ENCODE peak calls at places on chromosome 20, in five cellular contexts. One of them, this sample, is unnamed.

GRCh38 chr20:50717974-50718761 is 13.2 kb upstream of the PARD6B start:
- DNase-seq in HFFc6: no peak
- DNase-seq in right cardiac atrium: no peak
- DNase-seq in putamen: no peak
- DNase-seq in NCI-H460: no peak
- DNase-seq in this sample: no peak

GRCh38 chr20:43916073-43916874 is 1.6 kb downstream of the TOX2 start:
- DNase-seq in HFFc6: no peak
- DNase-seq in right cardiac atrium: no peak
- DNase-seq in putamen: no peak
- DNase-seq in NCI-H460: no peak
- DNase-seq in this sample: no peak

GRCh38 chr20:21099653-21100589 is 6.2 kb downstream of the LINC00237 start:
- DNase-seq in HFFc6: no peak
- DNase-seq in right cardiac atrium: peak; percentile 68
- DNase-seq in putamen: peak; percentile 21
- DNase-seq in NCI-H460: no peak
- DNase-seq in this sample: no peak

GRCh38 chr20:63652192-63652980 is 838 bp downstream of the STMN3 start:
- DNase-seq in HFFc6: no peak
- DNase-seq in right cardiac atrium: peak; percentile 83
- DNase-seq in putamen: no peak
- DNase-seq in NCI-H460: no peak
- DNase-seq in this sample: no peak

GRCh38 chr20:57061058-57061900 is 205.2 kb downstream of the BMP7 start:
- DNase-seq in HFFc6: no peak
- DNase-seq in right cardiac atrium: no peak
- DNase-seq in putamen: no peak
- DNase-seq in NCI-H460: peak; percentile 14
- DNase-seq in this sample: no peak

GRCh38 chr20:13119583-13119982 is 101.5 kb upstream of the ISM1 start:
- DNase-seq in HFFc6: peak; percentile 38
- DNase-seq in right cardiac atrium: no peak
- DNase-seq in putamen: peak; percentile 57
- DNase-seq in NCI-H460: peak; percentile 69
- DNase-seq in this sample: peak; percentile 54

GRCh38 chr20:9474835-9475413 is 39.5 kb upstream of the LAMP5 start:
- DNase-seq in HFFc6: no peak
- DNase-seq in right cardiac atrium: no peak
- DNase-seq in putamen: peak; percentile 52
- DNase-seq in NCI-H460: no peak
- DNase-seq in this sample: no peak

GRCh38 chr20:38725959-38726848 is 1.9 kb downstream of the SLC32A1 start:
- DNase-seq in HFFc6: no peak
- DNase-seq in right cardiac atrium: peak; percentile 75
- DNase-seq in putamen: no peak
- DNase-seq in NCI-H460: peak; percentile 33
- DNase-seq in this sample: no peak

GRCh38 chr20:54497931-54498718 is 22.7 kb downstream of the DOK5 start:
- DNase-seq in HFFc6: no peak
- DNase-seq in right cardiac atrium: no peak
- DNase-seq in putamen: no peak
- DNase-seq in NCI-H460: no peak
- DNase-seq in this sample: no peak

GRCh38 chr20:57143173-57143572 is 123.3 kb downstream of the BMP7 start:
- DNase-seq in HFFc6: no peak
- DNase-seq in right cardiac atrium: no peak
- DNase-seq in putamen: no peak
- DNase-seq in NCI-H460: no peak
- DNase-seq in this sample: no peak

GRCh38 chr20:41249371-41249770 is 68.2 kb downstream of the ZHX3 start:
- DNase-seq in HFFc6: peak; percentile 82
- DNase-seq in right cardiac atrium: peak; percentile 87
- DNase-seq in putamen: peak; percentile 56
- DNase-seq in NCI-H460: peak; percentile 24
- DNase-seq in this sample: peak; percentile 52

GRCh38 chr20:20213722-20214121 is 154.2 kb upstream of the INSM1 start:
- DNase-seq in HFFc6: no peak
- DNase-seq in right cardiac atrium: no peak
- DNase-seq in putamen: no peak
- DNase-seq in NCI-H460: no peak
- DNase-seq in this sample: no peak

GRCh38 chr20:25486377-25486776 is 78.9 kb downstream of the GINS1 start:
- DNase-seq in HFFc6: no peak
- DNase-seq in right cardiac atrium: peak; percentile 72
- DNase-seq in putamen: no peak
- DNase-seq in NCI-H460: no peak
- DNase-seq in this sample: no peak

GRCh38 chr20:11101243-11101642 is 427.4 kb upstream of the JAG1 start:
- DNase-seq in HFFc6: no peak
- DNase-seq in right cardiac atrium: no peak
- DNase-seq in putamen: no peak
- DNase-seq in NCI-H460: no peak
- DNase-seq in this sample: peak; percentile 35

GRCh38 chr20:20215976-20216727 is 151.8 kb upstream of the INSM1 start:
- DNase-seq in HFFc6: no peak
- DNase-seq in right cardiac atrium: no peak
- DNase-seq in putamen: no peak
- DNase-seq in NCI-H460: peak; percentile 58
- DNase-seq in this sample: no peak

GRCh38 chr20:11305406-11305805 is 612.3 kb upstream of the BTBD3 start:
- DNase-seq in HFFc6: no peak
- DNase-seq in right cardiac atrium: no peak
- DNase-seq in putamen: no peak
- DNase-seq in NCI-H460: no peak
- DNase-seq in this sample: peak; percentile 94

GRCh38 chr20:43939762-43940121 is 25.1 kb downstream of the TOX2 start:
- DNase-seq in HFFc6: no peak
- DNase-seq in right cardiac atrium: no peak
- DNase-seq in putamen: no peak
- DNase-seq in NCI-H460: no peak
- DNase-seq in this sample: peak; percentile 34

GRCh38 chr20:1811621-1812498 is 83.3 kb upstream of the SIRPA start:
- DNase-seq in HFFc6: no peak
- DNase-seq in right cardiac atrium: no peak
- DNase-seq in putamen: peak; percentile 54
- DNase-seq in NCI-H460: no peak
- DNase-seq in this sample: no peak

GRCh38 chr20:18666803-18667460 is 79.1 kb downstream of the DTD1 start:
- DNase-seq in HFFc6: no peak
- DNase-seq in right cardiac atrium: no peak
- DNase-seq in putamen: no peak
- DNase-seq in NCI-H460: no peak
- DNase-seq in this sample: no peak

GRCh38 chr20:19015890-19016465 is 196.5 kb upstream of the SLC24A3 start:
- DNase-seq in HFFc6: no peak
- DNase-seq in right cardiac atrium: no peak
- DNase-seq in putamen: no peak
- DNase-seq in NCI-H460: no peak
- DNase-seq in this sample: no peak

GRCh38 chr20:1298888-1299511 is 29.9 kb downstream of the SDCBP2 start:
- DNase-seq in HFFc6: no peak
- DNase-seq in right cardiac atrium: no peak
- DNase-seq in putamen: no peak
- DNase-seq in NCI-H460: no peak
- DNase-seq in this sample: no peak

GRCh38 chr20:47568019-47568418 is 66.3 kb downstream of the NCOA3 start:
- DNase-seq in HFFc6: peak; percentile 92
- DNase-seq in right cardiac atrium: no peak
- DNase-seq in putamen: no peak
- DNase-seq in NCI-H460: no peak
- DNase-seq in this sample: no peak

GRCh38 chr20:32582659-32583580 is 2.2 kb downstream of the NOL4L start:
- DNase-seq in HFFc6: no peak
- DNase-seq in right cardiac atrium: peak; percentile 78
- DNase-seq in putamen: no peak
- DNase-seq in NCI-H460: no peak
- DNase-seq in this sample: no peak

GRCh38 chr20:36768768-36769430 is 4.7 kb downstream of the DSN1 start:
- DNase-seq in HFFc6: peak; percentile 83
- DNase-seq in right cardiac atrium: no peak
- DNase-seq in putamen: no peak
- DNase-seq in NCI-H460: no peak
- DNase-seq in this sample: no peak

GRCh38 chr20:15923030-15923776 is 650.0 kb downstream of the KIF16B start:
- DNase-seq in HFFc6: no peak
- DNase-seq in right cardiac atrium: no peak
- DNase-seq in putamen: no peak
- DNase-seq in NCI-H460: no peak
- DNase-seq in this sample: no peak

GRCh38 chr20:13525225-13525940 is 113.3 kb downstream of the TASP1 start:
- DNase-seq in HFFc6: peak; percentile 95
- DNase-seq in right cardiac atrium: no peak
- DNase-seq in putamen: no peak
- DNase-seq in NCI-H460: peak; percentile 42
- DNase-seq in this sample: peak; percentile 95

GRCh38 chr20:57346477-57346876 is 4.6 kb upstream of the RAE1 start:
- DNase-seq in HFFc6: peak; percentile 82
- DNase-seq in right cardiac atrium: peak; percentile 78
- DNase-seq in putamen: peak; percentile 72
- DNase-seq in NCI-H460: peak; percentile 55
- DNase-seq in this sample: peak; percentile 75

GRCh38 chr20:56515657-56516381 is 8.7 kb upstream of the FAM209A start:
- DNase-seq in HFFc6: peak; percentile 19
- DNase-seq in right cardiac atrium: no peak
- DNase-seq in putamen: peak; percentile 39
- DNase-seq in NCI-H460: no peak
- DNase-seq in this sample: no peak

GRCh38 chr20:18628330-18628941 is 40.6 kb downstream of the DTD1 start:
- DNase-seq in HFFc6: no peak
- DNase-seq in right cardiac atrium: no peak
- DNase-seq in putamen: no peak
- DNase-seq in NCI-H460: peak; percentile 7
- DNase-seq in this sample: peak; percentile 5

GRCh38 chr20:38437796-38438195 is 2.7 kb upstream of the SNHG17 start:
- DNase-seq in HFFc6: no peak
- DNase-seq in right cardiac atrium: no peak
- DNase-seq in putamen: no peak
- DNase-seq in NCI-H460: no peak
- DNase-seq in this sample: no peak

GRCh38 chr20:35514371-35514960 is 15.0 kb downstream of the C20orf173 start:
- DNase-seq in HFFc6: no peak
- DNase-seq in right cardiac atrium: no peak
- DNase-seq in putamen: no peak
- DNase-seq in NCI-H460: no peak
- DNase-seq in this sample: no peak

GRCh38 chr20:22684763-22685443 is 100.5 kb upstream of the FOXA2 start:
- DNase-seq in HFFc6: no peak
- DNase-seq in right cardiac atrium: no peak
- DNase-seq in putamen: no peak
- DNase-seq in NCI-H460: no peak
- DNase-seq in this sample: no peak

This sample was measured in foreskin keratinocyte.